ENCODE peak calls at places on chromosomes 3 and 15, in four cellular contexts. One of them, this sample, is unnamed.
A peak's percentile ranks its signal among the peaks of the same experiment; 100 is the strongest.

GRCh38 chr15:76460347-76460746 is 123.8 kb downstream of the ISL2 start:
- DNase-seq in mesendoderm: no peak
- DNase-seq in H9: no peak
- DNase-seq in H1: no peak
- DNase-seq in this sample: no peak

GRCh38 chr15:51621917-51622268 is 678 bp downstream of the DMXL2 start:
- DNase-seq in mesendoderm: peak; percentile 71
- DNase-seq in H9: peak; percentile 45
- DNase-seq in H1: peak; percentile 72
- DNase-seq in this sample: peak; percentile 57

GRCh38 chr15:29476503-29477080 is 207.0 kb upstream of the NSMCE3 start:
- DNase-seq in mesendoderm: no peak
- DNase-seq in H9: no peak
- DNase-seq in H1: no peak
- DNase-seq in this sample: no peak

GRCh38 chr3:142633073-142633472 is 36.9 kb downstream of the PLS1 start:
- DNase-seq in mesendoderm: no peak
- DNase-seq in H9: no peak
- DNase-seq in H1: no peak
- DNase-seq in this sample: no peak

GRCh38 chr3:16885948-16886683 is 1.4 kb downstream of the PLCL2 start:
- DNase-seq in mesendoderm: no peak
- DNase-seq in H9: no peak
- DNase-seq in H1: no peak
- DNase-seq in this sample: no peak

GRCh38 chr3:43390255-43390588 is 103.9 kb downstream of the SNRK start:
- DNase-seq in mesendoderm: no peak
- DNase-seq in H9: no peak
- DNase-seq in H1: no peak
- DNase-seq in this sample: no peak

GRCh38 chr15:42070966-42071350 is 23.4 kb downstream of the PLA2G4D start:
- DNase-seq in mesendoderm: no peak
- DNase-seq in H9: no peak
- DNase-seq in H1: no peak
- DNase-seq in this sample: no peak

GRCh38 chr15:38455096-38455495 is 1.2 kb downstream of the FAM98B start:
- DNase-seq in mesendoderm: no peak
- DNase-seq in H9: no peak
- DNase-seq in H1: no peak
- DNase-seq in this sample: peak; percentile 48

GRCh38 chr3:190117995-190118394 is 2.7 kb downstream of the P3H2 start:
- DNase-seq in mesendoderm: peak; percentile 77
- DNase-seq in H9: no peak
- DNase-seq in H1: no peak
- DNase-seq in this sample: peak; percentile 47

GRCh38 chr3:50372349-50372748 is 13.0 kb upstream of the TMEM115 start:
- DNase-seq in mesendoderm: no peak
- DNase-seq in H9: no peak
- DNase-seq in H1: no peak
- DNase-seq in this sample: no peak

GRCh38 chr15:39198044-39198625 is 382.7 kb upstream of the THBS1 start:
- DNase-seq in mesendoderm: no peak
- DNase-seq in H9: no peak
- DNase-seq in H1: no peak
- DNase-seq in this sample: no peak

GRCh38 chr15:100020181-100020580 is 286.9 kb upstream of the LYSMD4 start:
- DNase-seq in mesendoderm: peak; percentile 94
- DNase-seq in H9: peak; percentile 71
- DNase-seq in H1: peak; percentile 56
- DNase-seq in this sample: no peak

GRCh38 chr15:89187911-89188514 is 33.4 kb downstream of the RLBP1 start:
- DNase-seq in mesendoderm: no peak
- DNase-seq in H9: no peak
- DNase-seq in H1: no peak
- DNase-seq in this sample: peak; percentile 42

GRCh38 chr3:43035801-43036340 is 56.8 kb downstream of the GASK1A start:
- DNase-seq in mesendoderm: no peak
- DNase-seq in H9: no peak
- DNase-seq in H1: no peak
- DNase-seq in this sample: no peak

GRCh38 chr15:91032919-91033803 is 10.8 kb upstream of the VPS33B start:
- DNase-seq in mesendoderm: peak; percentile 91
- DNase-seq in H9: peak; percentile 97
- DNase-seq in H1: peak; percentile 94
- DNase-seq in this sample: no peak

GRCh38 chr3:112136959-112137693 is 4.1 kb upstream of the GCSAM start:
- DNase-seq in mesendoderm: peak; percentile 87
- DNase-seq in H9: peak; percentile 68
- DNase-seq in H1: peak; percentile 72
- DNase-seq in this sample: peak; percentile 34

GRCh38 chr3:127706785-127707351 is 34.1 kb downstream of the ABTB1 start:
- DNase-seq in mesendoderm: no peak
- DNase-seq in H9: peak; percentile 24
- DNase-seq in H1: no peak
- DNase-seq in this sample: no peak

GRCh38 chr15:39145854-39146253 is 435.0 kb upstream of the THBS1 start:
- DNase-seq in mesendoderm: no peak
- DNase-seq in H9: no peak
- DNase-seq in H1: no peak
- DNase-seq in this sample: peak; percentile 44

GRCh38 chr15:70091649-70092461 is 5.9 kb downstream of the TLE3 start:
- DNase-seq in mesendoderm: peak; percentile 87
- DNase-seq in H9: no peak
- DNase-seq in H1: no peak
- DNase-seq in this sample: no peak

GRCh38 chr15:100914876-100915275 is 4.3 kb upstream of the LRRK1 start:
- DNase-seq in mesendoderm: peak; percentile 73
- DNase-seq in H9: peak; percentile 54
- DNase-seq in H1: peak; percentile 62
- DNase-seq in this sample: peak; percentile 24

DNA sequence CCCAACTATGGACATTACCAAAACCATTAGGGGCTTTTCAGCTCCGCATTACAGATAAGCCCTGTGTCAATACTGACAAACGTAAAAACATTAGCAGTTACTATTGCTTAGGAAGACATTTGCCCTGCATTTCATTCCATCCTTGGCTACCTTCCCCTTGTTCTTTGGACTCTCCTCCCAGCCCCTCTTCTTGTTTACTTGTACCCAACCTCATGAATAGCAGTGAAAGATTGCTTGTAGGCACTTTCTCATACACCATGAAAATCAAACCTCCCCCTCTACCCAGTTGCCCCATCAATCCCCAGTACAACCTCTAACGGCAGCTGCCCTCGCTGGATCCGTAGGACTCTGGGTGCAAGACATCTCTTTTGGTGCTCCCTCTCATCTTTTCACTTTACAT is 16.9 kb upstream of the FAM107A start:
- DNase-seq in mesendoderm: no peak
- DNase-seq in H9: no peak
- DNase-seq in H1: no peak
- DNase-seq in this sample: no peak
- H3K56ac ChIP-seq in mesendoderm: no peak overlapping the region
- H3K56ac ChIP-seq in H9: no peak overlapping the region
- H3K56ac ChIP-seq in H1: no peak overlapping the region
- H3K56ac ChIP-seq in this sample: no peak overlapping the region

GRCh38 chr3:45554001-45554691 is 40.4 kb upstream of the LIMD1 start:
- DNase-seq in mesendoderm: peak; percentile 90
- DNase-seq in H9: no peak
- DNase-seq in H1: no peak
- DNase-seq in this sample: peak; percentile 88
- H3K23ac ChIP-seq in mesendoderm: no peak overlapping the region
- H3K23ac ChIP-seq in H9: no peak overlapping the region
- H3K23ac ChIP-seq in H1: no peak overlapping the region
- H3K23ac ChIP-seq in this sample: peak overlapping the region; percentile 51

GRCh38 chr3:133747907-133748639 is 1.9 kb downstream of the TF start:
- DNase-seq in mesendoderm: no peak
- DNase-seq in H9: no peak
- DNase-seq in H1: no peak
- DNase-seq in this sample: no peak
- H3K56ac ChIP-seq in mesendoderm: no peak overlapping the region
- H3K56ac ChIP-seq in H9: no peak overlapping the region
- H3K56ac ChIP-seq in H1: no peak overlapping the region
- H3K56ac ChIP-seq in this sample: no peak overlapping the region

GRCh38 chr3:71407833-71408232 is 175.7 kb downstream of the FOXP1 start:
- DNase-seq in mesendoderm: no peak
- DNase-seq in H9: no peak
- DNase-seq in H1: no peak
- DNase-seq in this sample: no peak
- H3K23ac ChIP-seq in mesendoderm: no peak overlapping the region
- H3K23ac ChIP-seq in H9: no peak overlapping the region
- H3K23ac ChIP-seq in H1: no peak overlapping the region
- H3K23ac ChIP-seq in this sample: peak overlapping the region; percentile 29

GRCh38 chr3:180362081-180362480 is 239.9 kb upstream of the TTC14 start:
- DNase-seq in mesendoderm: no peak
- DNase-seq in H9: no peak
- DNase-seq in H1: no peak
- DNase-seq in this sample: no peak
- H3K56ac ChIP-seq in mesendoderm: no peak overlapping the region
- H3K56ac ChIP-seq in H9: no peak overlapping the region
- H3K56ac ChIP-seq in H1: no peak overlapping the region
- H3K56ac ChIP-seq in this sample: no peak overlapping the region

GRCh38 chr3:49013113-49013737 is 5.2 kb downstream of the DALRD3 start:
- DNase-seq in mesendoderm: no peak
- DNase-seq in H9: no peak
- DNase-seq in H1: no peak
- DNase-seq in this sample: no peak

GRCh38 chr3:49012441-49013017 is 5.3 kb downstream of the WDR6 start:
- DNase-seq in mesendoderm: no peak
- DNase-seq in H9: no peak
- DNase-seq in H1: no peak
- DNase-seq in this sample: no peak

GRCh38 chr3:49015765-49016164 is 2.6 kb downstream of the DALRD3 start:
- DNase-seq in mesendoderm: no peak
- DNase-seq in H9: no peak
- DNase-seq in H1: no peak
- DNase-seq in this sample: no peak

GRCh38 chr3:49015072-49015471 is 3.3 kb downstream of the DALRD3 start:
- DNase-seq in mesendoderm: no peak
- DNase-seq in H9: no peak
- DNase-seq in H1: no peak
- DNase-seq in this sample: no peak

DNA sequence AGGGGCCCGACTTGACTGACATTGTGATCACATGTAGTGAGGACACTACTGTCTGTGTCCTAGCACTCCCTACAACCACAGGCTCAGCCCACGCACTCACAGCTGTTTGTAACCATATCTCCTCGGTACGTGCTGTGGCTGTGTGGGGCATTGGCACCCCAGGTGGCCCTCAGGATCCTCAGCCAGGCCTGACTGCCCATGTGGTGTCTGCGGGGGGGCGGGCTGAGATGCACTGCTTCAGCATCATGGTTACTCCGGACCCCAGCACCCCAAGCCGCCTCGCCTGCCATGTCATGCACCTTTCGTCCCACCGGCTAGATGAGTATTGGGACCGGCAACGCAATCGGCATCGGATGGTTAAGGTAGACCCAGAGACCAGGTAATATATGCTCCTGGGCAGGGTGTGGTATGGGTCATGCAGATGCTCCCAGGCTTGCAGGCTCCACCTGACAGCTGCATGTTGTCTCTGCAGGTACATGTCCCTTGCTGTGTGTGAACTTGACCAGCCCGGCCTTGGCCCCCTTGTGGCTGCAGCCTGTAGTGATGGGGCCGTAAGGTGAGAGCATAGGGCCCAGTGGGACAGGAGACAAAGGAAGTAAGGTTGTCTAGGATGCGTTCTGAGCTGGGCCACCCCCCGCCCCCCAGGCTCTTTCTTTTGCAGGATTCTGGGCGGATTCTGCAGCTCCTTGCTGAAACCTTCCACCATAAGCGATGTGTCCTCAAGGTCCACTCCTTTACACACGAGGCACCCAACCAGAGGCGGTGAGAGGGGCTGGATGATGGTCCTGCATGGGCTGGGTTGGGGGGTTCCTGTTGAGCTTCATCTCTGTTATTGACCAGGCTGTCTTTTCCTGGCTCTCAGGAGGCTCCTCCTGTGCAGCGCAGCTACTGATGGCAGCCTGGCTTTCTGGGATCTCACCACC is 4.4 kb downstream of the DALRD3 start:
- DNase-seq in mesendoderm: peak; percentile 89
- DNase-seq in H9: peak; percentile 89
- DNase-seq in H1: peak; percentile 86
- DNase-seq in this sample: no peak
- H3K23ac ChIP-seq in mesendoderm: no peak overlapping the region
- H3K23ac ChIP-seq in H9: no peak overlapping the region
- H3K23ac ChIP-seq in H1: no peak overlapping the region
- H3K23ac ChIP-seq in this sample: no peak overlapping the region

DNA sequence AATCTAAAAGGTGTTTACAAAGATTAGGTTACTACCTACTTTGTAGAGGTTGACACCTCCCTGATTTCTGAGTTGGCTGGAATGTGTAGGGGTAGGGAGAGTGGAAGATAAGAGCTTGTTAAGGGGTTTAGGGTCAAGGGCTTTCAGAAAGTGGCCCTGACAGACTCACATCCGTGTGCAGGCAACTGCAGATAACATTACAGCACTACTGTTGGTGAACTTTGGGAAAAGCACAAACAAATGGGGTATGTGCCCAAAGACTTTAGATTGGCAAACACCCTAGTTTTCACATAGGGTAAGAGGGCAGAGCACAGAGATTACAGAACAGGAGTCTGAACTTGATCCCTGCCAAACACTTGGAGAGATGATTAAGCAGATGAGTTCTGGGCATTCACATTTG is 375.7 kb downstream of the EPHB1 start:
- DNase-seq in mesendoderm: no peak
- DNase-seq in H9: no peak
- DNase-seq in H1: no peak
- DNase-seq in this sample: no peak
- H3K56ac ChIP-seq in mesendoderm: no peak overlapping the region
- H3K56ac ChIP-seq in H9: no peak overlapping the region
- H3K56ac ChIP-seq in H1: no peak overlapping the region
- H3K56ac ChIP-seq in this sample: no peak overlapping the region

GRCh38 chr15:26893351-26894065 is 26.6 kb downstream of the GABRA5 start:
- DNase-seq in mesendoderm: no peak
- DNase-seq in H9: no peak
- DNase-seq in H1: no peak
- DNase-seq in this sample: no peak
- H3K23ac ChIP-seq in mesendoderm: no peak overlapping the region
- H3K23ac ChIP-seq in H9: no peak overlapping the region
- H3K23ac ChIP-seq in H1: no peak overlapping the region
- H3K23ac ChIP-seq in this sample: no peak overlapping the region

DNA sequence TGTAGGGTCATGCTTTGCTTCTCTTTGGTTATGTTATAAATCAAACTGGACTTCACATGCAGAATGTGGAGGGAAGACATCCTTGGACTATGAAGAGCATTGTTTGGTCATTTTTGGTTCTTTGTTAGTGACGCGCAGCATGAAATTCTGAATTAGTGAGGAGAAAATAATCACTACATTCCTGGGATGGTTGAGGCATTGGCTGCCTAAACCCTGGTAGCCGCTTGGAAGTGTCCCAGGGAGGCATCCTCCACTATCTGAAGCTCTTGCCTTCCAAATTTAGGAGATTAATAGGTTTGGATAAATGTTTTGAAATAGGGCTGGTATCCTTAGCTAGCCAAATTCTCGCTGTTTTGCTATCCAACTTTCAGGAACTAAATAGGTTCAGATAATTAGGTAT is 96.2 kb downstream of the CLSTN2 start:
- DNase-seq in mesendoderm: no peak
- DNase-seq in H9: no peak
- DNase-seq in H1: no peak
- DNase-seq in this sample: no peak
- H3K56ac ChIP-seq in mesendoderm: no peak overlapping the region
- H3K56ac ChIP-seq in H9: no peak overlapping the region
- H3K56ac ChIP-seq in H1: no peak overlapping the region
- H3K56ac ChIP-seq in this sample: no peak overlapping the region